ENCODE peak calls at places on chromosomes 1 and 21, in seven cellular contexts. A, C, O, B, J, Y and P are unnamed samples.

GRCh38 chr1:43437031-43437973 is 16.4 kb downstream of the HYI start:
- DNase-seq in Y (peak; percentile 17), O (no peak), C (no peak), J (no peak), A (peak; percentile 13), B (no peak), P (no peak)

GRCh38 chr1:88877911-88878310 is 13.5 kb downstream of the GTF2B start:
- DNase-seq in A (no peak), J (no peak), B (no peak), O (no peak), C (no peak), Y (no peak), P (no peak)

GRCh38 chr1:10451286-10451685 is 1.5 kb downstream of the CORT start:
- DNase-seq in J (no peak), O (no peak), C (no peak), Y (no peak), A (no peak), B (peak; percentile 44), P (no peak)

GRCh38 chr21:15669247-15669646 is 60.5 kb upstream of the USP25 start:
- DNase-seq in Y (no peak), B (peak; percentile 57), C (no peak), O (no peak), J (no peak), A (no peak), P (no peak)

GRCh38 chr1:46303872-46304326 is 401 bp downstream of the UQCRH start:
- DNase-seq in O (no peak), B (no peak), Y (no peak), J (no peak), A (no peak), C (no peak), P (no peak)

GRCh38 chr1:155125511-155125945 is 2.1 kb upstream of the EFNA1 start:
- DNase-seq in B (no peak), A (no peak), Y (no peak), C (no peak), J (no peak), O (peak; percentile 71), P (peak; percentile 17)

GRCh38 chr1:98556521-98557158 is 104.9 kb upstream of the SNX7 start:
- DNase-seq in Y (no peak), O (no peak), C (no peak), B (peak; percentile 22), A (no peak), J (peak; percentile 1), P (no peak)

GRCh38 chr21:29146726-29147125 is 16.3 kb downstream of the MAP3K7CL start:
- DNase-seq in Y (no peak), O (no peak), A (no peak), J (no peak), B (no peak), C (no peak), P (no peak)

GRCh38 chr21:25898671-25899070 is 163.9 kb downstream of the GABPA start:
- DNase-seq in A (no peak), J (no peak), C (no peak), Y (no peak), B (no peak), O (no peak), P (no peak)

GRCh38 chr21:42218836-42219605 is at the start of gene ABCG1:
- DNase-seq in A (no peak), J (peak; percentile 29), Y (peak; percentile 70), O (peak; percentile 69), C (peak; percentile 62), B (peak; percentile 13), P (no peak)

GRCh38 chr1:223143760-223144248 is 756 bp upstream of the TLR5 start:
- DNase-seq in A (no peak), Y (peak; percentile 35), C (peak; percentile 52), B (no peak), J (no peak), O (no peak), P (peak; percentile 67)

GRCh38 chr1:247551716-247552115 is 2.8 kb downstream of the GCSAML start:
- DNase-seq in C (no peak), J (no peak), A (no peak), O (no peak), Y (no peak), B (peak; percentile 24), P (no peak)

GRCh38 chr1:34695580-34695979 is 59.3 kb upstream of the GJB5 start:
- DNase-seq in A (no peak), O (no peak), C (no peak), B (no peak), J (no peak), Y (no peak), P (no peak)

DNA sequence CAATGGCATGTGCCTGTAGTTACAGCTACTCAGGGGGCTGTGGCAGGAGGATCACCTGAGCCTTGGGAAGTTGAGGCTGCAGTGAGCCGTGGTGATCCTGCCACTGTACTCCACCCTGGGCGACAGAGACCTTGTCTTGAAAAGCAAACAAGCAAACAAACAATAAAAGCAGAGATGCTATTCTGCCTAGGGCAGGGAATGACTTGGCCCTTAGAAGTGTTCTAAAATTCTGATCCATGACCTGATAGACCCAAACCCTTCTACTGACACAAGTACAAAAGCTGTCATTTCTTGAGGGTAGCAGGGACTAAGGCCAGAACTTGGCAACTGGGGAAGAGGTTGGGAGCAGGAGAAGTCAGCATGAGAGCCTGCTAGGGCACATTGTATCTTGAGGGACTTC is 15.6 kb upstream of the NCF2 start:
- DNase-seq in B (no peak), C (no peak), O (no peak), Y (no peak), J (no peak), A (no peak), P (no peak)
- H3K4me1 ChIP-seq in B (peaks cover 23% of the 10 kb centered on the region), C (peaks cover 4% of the 10 kb centered on the region), O (peaks cover 14% of the 10 kb centered on the region), Y (peaks cover 24% of the 10 kb centered on the region), J (peaks cover 31% of the 10 kb centered on the region), A (no peaks in the 10 kb centered on the region), P (peaks cover 12% of the 10 kb centered on the region)

DNA sequence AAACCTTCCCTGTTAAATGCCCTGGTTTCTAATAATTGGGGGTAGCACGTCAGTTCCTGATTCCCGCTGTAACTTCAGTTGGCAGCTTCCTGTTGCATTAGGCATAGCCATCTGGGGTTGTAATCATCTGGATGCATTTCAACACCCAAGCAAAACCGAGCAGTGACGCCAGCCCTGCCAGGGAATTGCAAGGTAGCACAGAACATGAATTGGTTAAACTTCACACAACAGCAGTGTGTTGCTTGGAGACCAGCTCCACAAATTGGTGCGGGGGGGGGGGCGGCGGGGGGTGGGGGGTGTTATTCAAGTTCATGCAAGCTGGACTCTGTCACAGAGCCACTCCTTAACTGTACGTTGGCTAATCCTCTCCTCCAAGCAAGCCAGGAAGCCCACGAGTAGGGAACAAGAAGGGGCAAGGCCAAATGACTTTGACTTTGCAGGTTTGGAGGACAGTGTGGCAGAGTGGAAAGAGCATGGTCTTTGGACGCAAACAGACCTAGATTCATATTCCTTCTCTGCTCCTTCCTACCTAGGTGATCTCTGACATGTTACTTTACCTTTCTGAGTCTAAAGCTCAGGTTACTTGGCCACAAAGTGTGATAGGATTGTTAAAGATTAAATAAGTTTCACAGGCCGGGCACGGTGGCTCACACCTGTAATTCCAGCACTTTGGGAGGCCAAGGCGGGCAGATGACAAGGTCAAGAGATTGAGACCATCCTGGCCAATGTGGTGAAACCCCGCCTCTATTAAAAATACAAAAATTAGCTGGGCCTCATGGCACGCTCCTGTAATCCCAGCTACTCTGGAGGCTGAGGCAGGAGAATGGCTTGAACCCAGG is 4.7 kb downstream of the LAX1 start:
- DNase-seq in J (peak; percentile 25), Y (peak; percentile 74), B (peak; percentile 94), O (peak; percentile 86), C (peak; percentile 85), A (peak; percentile 74), P (peak; percentile 12)
- TF ChIP-seq POLR2A in J (no peak), Y (no peak), B (no peak), O (peak; percentile 44), C (peak; percentile 41), A (no peak), P (no peak)

DNA sequence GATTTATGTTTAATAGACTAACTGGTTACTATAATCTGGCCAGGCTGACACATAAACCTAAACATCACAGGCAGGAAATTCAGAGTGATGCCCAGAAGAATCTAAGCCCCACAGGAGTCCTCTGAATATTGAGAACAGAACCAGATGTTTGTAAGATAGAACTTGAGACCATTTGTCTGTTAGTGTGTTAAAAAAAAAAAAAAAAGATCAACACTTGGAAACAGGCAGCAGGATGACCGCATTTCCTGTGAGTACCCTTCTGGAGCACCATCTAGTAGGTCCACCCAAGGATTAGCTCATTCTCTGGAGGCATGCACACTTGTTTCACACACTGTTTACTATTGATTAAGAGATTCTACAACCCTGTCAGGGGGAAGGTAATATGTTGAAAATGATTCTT is 111.4 kb upstream of the VANGL1 start:
- DNase-seq in O (no peak), B (peak; percentile 71), Y (no peak), A (no peak), C (no peak), J (no peak), P (no peak)
- H3K4me1 ChIP-seq in O (no peaks in the 10 kb centered on the region), B (peaks cover 2% of the 10 kb centered on the region), Y (no peaks in the 10 kb centered on the region), A (no peaks in the 10 kb centered on the region), C (no peaks in the 10 kb centered on the region), J (peaks cover 10% of the 10 kb centered on the region), P (no peaks in the 10 kb centered on the region)

GRCh38 chr1:207052736-207053545 is at the start of gene PFKFB2:
- DNase-seq in O (peak; percentile 99), Y (peak; percentile 100), J (peak; percentile 98), A (peak; percentile 97), B (peak; percentile 87), C (peak; percentile 100), P (peak; percentile 99)
- TF ChIP-seq POLR2A in O (peak; percentile 88), Y (no peak), J (peak; percentile 84), A (peak; percentile 80), B (peak; percentile 43), C (peak; percentile 97), P (peak; percentile 80)